ENCODE peak calls at places on chromosomes 3 and 15, in four cellular contexts. U, J, B and G are unnamed samples.

GRCh38 chr15:99433757-99434211 is 132.0 kb upstream of the MEF2A start:
- DNase-seq in B (no peak), U (no peak), J (no peak), G (no peak)

GRCh38 chr3:127536818-127537810 is 53.4 kb downstream of the TPRA1 start:
- DNase-seq in U (no peak), B (no peak), J (no peak), G (no peak)

GRCh38 chr3:95240395-95240794 is 1177.5 kb downstream of the NSUN3 start:
- DNase-seq in U (no peak), B (no peak), J (no peak), G (no peak)

GRCh38 chr3:134311693-134312071 is 61.0 kb upstream of the RYK start:
- DNase-seq in B (no peak), J (no peak), U (no peak), G (no peak)

GRCh38 chr3:78580691-78581090 is 1187.1 kb downstream of the ROBO1 start:
- DNase-seq in B (no peak), J (no peak), U (peak; percentile 15), G (no peak)

GRCh38 chr3:72112435-72112834 is 327.5 kb upstream of the PROK2 start:
- DNase-seq in U (no peak), J (no peak), B (no peak), G (no peak)

GRCh38 chr15:69160976-69161877 is 792 bp downstream of the GLCE start:
- DNase-seq in B (no peak), U (peak; percentile 56), J (peak; percentile 30), G (peak; percentile 25)

GRCh38 chr3:191566469-191566868 is 105.5 kb downstream of the PYDC2 start:
- DNase-seq in U (no peak), J (no peak), B (no peak), G (no peak)

GRCh38 chr3:128452678-128453275 is 13.9 kb downstream of the DNAJB8 start:
- DNase-seq in U (no peak), J (no peak), B (no peak), G (no peak)

GRCh38 chr3:129950318-129951046 is 24.0 kb upstream of the TRH start:
- DNase-seq in B (no peak), J (no peak), U (no peak), G (no peak)

GRCh38 chr15:68667800-68668625 is 89.2 kb downstream of the CORO2B start:
- DNase-seq in U (no peak), B (no peak), J (no peak), G (no peak)

GRCh38 chr3:187958432-187959003 is 195.4 kb upstream of the LPP start:
- DNase-seq in J (no peak), U (no peak), B (no peak), G (no peak)

GRCh38 chr3:58532794-58533220 is 4.2 kb downstream of the ACOX2 start:
- DNase-seq in B (no peak), U (peak; percentile 85), J (peak; percentile 55), G (peak; percentile 70)

GRCh38 chr3:52144034-52144795 is 10.0 kb downstream of the POC1A start:
- DNase-seq in J (peak; percentile 58), B (peak; percentile 74), U (peak; percentile 78), G (peak; percentile 75)

GRCh38 chr3:105967117-105967516 is 98.3 kb upstream of the CBLB start:
- DNase-seq in U (peak; percentile 21), J (no peak), B (no peak), G (no peak)

DNA sequence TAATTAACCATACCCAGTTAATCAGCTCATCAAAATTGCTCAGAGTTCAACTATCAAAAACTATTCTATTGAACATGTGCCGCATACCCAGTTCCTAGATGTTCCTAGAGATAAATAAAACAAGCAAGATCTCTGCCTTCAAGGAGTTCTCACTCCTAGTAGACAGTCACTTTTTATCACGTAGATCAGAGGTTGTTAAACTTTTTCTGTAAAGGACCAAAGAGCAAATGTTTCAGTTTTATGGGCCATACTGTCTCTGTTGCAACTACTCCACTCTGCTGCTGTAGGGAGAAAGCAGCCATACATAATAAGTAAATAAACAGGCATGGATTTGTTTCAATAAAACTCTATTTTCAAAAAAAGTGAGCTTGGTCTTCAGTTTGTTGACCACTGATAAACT is 7.9 kb downstream of the FBN1 start:
- DNase-seq in U (no peak), J (no peak), B (no peak), G (no peak)
- H3K4me1 ChIP-seq in U (peaks cover 86% of the 10 kb centered on the region), J (no peaks in the 10 kb centered on the region), B (peaks cover 94% of the 10 kb centered on the region), G (no peaks in the 10 kb centered on the region)

DNA sequence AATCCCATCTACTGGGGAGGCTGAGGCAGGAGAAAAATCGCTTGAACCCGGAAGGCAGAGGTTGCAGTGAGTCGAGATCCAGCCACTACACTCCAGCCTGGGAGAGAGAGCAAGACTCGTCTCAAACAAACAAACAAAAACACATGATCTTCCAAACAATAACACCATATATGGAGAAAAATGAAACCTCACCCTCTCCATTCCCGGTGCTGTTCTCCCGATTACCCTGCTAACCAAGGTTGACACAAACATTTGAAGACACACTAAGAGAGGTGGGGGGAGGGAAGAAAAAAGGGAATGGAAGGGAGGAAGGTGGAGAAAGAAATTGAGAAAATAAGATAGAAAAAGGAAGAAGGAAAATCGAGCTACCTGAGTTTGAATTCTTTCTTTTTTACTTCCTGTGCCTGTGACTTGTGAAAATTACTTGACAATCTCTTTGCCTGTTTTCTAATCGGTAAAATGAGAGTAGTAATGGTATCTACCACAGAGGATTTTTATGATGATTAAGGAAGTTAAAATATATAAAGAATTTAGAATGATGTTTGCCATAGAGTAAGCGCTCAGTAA is 1.1 kb upstream of the PLSCR2 start:
- DNase-seq in U (no peak), J (no peak), B (no peak), G (no peak)
- H3K4me3 ChIP-seq in U (no peak overlapping the region), J (no peak overlapping the region), B (no peak overlapping the region), G (no peak overlapping the region)

GRCh38 chr3:50264964-50265485 is 3.9 kb upstream of the SEMA3B start:
- DNase-seq in U (no peak), B (no peak), J (no peak), G (no peak)

GRCh38 chr3:50262778-50263177 is 6.2 kb upstream of the SEMA3B start:
- DNase-seq in U (no peak), J (no peak), B (no peak), G (no peak)

GRCh38 chr3:50263443-50264388 is 5.2 kb upstream of the SEMA3B start:
- DNase-seq in U (peak; percentile 53), J (peak; percentile 78), B (no peak), G (no peak)

GRCh38 chr3:50265988-50266387 is 3.0 kb upstream of the SEMA3B start:
- DNase-seq in U (no peak), J (no peak), B (no peak), G (no peak)

DNA sequence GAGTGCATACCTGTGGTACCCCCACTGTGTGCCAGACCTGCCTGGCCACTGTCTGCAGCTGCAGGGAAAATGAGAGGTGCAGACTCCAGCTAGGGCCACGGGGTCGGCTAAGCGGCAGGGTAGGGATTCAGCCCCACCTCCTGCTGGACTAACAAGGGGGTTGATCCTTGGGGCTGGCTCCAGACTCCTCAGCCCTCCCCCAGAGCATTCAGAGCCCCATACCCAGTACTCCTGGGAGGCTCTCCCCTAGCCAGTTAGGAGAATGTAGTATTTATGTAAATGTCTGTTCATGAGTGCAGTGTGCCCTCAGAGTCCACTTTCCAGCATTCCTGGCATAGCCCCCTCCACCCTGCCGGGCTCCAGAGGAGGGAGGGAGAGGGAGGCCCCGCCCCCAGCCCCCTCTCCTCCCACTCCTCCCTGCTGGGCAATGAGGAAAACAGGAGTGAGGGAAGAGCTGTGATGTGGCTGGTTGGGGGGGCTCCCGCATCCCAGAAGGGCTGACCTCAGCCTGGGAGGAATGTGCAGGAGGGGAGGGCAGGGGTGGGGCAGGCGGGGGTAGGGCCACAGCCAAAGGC is 4.5 kb upstream of the SEMA3B start:
- DNase-seq in J (peak; percentile 98), U (peak; percentile 83), B (peak; percentile 55), G (no peak)
- H3K4me1 ChIP-seq in J (peaks cover 91% of the 10 kb centered on the region), U (peaks cover 35% of the 10 kb centered on the region), B (peaks cover 92% of the 10 kb centered on the region), G (peaks cover 4% of the 10 kb centered on the region)

DNA sequence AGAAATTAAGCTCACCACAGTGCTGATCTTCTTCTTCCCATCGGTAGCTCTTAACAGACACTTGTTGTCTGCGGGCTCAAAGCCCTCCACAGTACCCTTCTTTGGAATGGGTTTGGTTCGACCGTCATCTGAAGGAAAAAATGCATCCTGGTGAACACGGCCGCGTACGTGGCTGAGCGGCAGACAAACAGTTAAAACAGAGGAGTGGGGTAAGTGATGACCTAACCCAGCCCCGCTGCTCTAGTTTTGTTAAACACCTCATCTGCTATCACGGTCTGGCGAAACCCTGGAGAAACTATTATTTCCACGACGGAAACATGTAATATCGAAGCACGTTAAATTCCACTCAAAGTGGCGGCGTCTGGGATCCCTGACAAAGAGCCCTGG is 721 bp downstream of the SRP14 start:
- DNase-seq in U (peak; percentile 70), B (no peak), J (no peak), G (no peak)
- H3K4me3 ChIP-seq in U (peak overlapping the region; percentile 99), B (peak overlapping the region; percentile 89), J (peak overlapping the region; percentile 96), G (peak overlapping the region; percentile 82)